ENCODE peak calls at places on chromosomes 7 and 10, in six cellular contexts. F is A549, V is SK-N-SH, A is sigmoid colon, S is K562, X is stomach. M is an unnamed sample. For H3K4me1, the result is how much of the 10 kb centered on the place peaks cover.

GRCh38 chr7:136911362-136911761 is 42.9 kb downstream of the CHRM2 start:
- DNase-seq in F (peak), S (no peak), V (no peak), X (no peak), A (no peak), M (no peak)

GRCh38 chr7:2802082-2802481 is 42.0 kb downstream of the GNA12 start:
- DNase-seq in X (no peak), S (no peak), F (no peak), A (no peak), V (no peak), M (no peak)

GRCh38 chr7:138228119-138228518 is 151.9 kb downstream of the AKR1D1 start:
- DNase-seq in X (no peak), V (no peak), A (no peak), F (no peak), S (no peak), M (no peak)

GRCh38 chr7:73342645-73343044 is 14.7 kb downstream of the FKBP6 start:
- DNase-seq in V (peak), A (no peak), X (peak), S (no peak), F (peak), M (no peak)

GRCh38 chr7:135257790-135258189 is 24.2 kb downstream of the STRA8 start:
- DNase-seq in X (no peak), A (no peak), V (no peak), F (no peak), S (no peak), M (no peak)

GRCh38 chr10:83023647-83024046 is 1115.7 kb upstream of the GHITM start:
- DNase-seq in F (no peak), X (no peak), A (no peak), V (no peak), S (no peak), M (no peak)

GRCh38 chr7:148697256-148697841 is 1.4 kb upstream of the CUL1 start:
- DNase-seq in S (no peak), X (no peak), F (no peak), A (peak), V (peak), M (peak)

GRCh38 chr10:96092999-96093767 is 36.9 kb upstream of the ZNF518A start:
- DNase-seq in F (no peak), S (no peak), A (no peak), X (no peak), V (no peak), M (no peak)

GRCh38 chr10:63922714-63923317 is 401.6 kb downstream of the REEP3 start:
- DNase-seq in S (no peak), X (no peak), A (no peak), F (no peak), V (no peak), M (no peak)

GRCh38 chr7:44284881-44285541 is 40.4 kb downstream of the CAMK2B start:
- DNase-seq in V (peak), F (no peak), S (no peak), A (peak), X (no peak), M (peak)

GRCh38 chr10:29970576-29970975 is 88.8 kb downstream of the JCAD start:
- DNase-seq in A (peak), F (no peak), X (no peak), S (no peak), V (no peak), M (no peak)

GRCh38 chr10:12389154-12389734 is 39.9 kb downstream of the CAMK1D start:
- DNase-seq in V (no peak), X (peak), S (no peak), F (no peak), A (no peak), M (peak)

GRCh38 chr7:81770823-81771222 is 976 bp upstream of the HGF start:
- DNase-seq in S (no peak), F (no peak), X (no peak), A (no peak), V (no peak), M (no peak)

GRCh38 chr7:32206987-32207386 is 136.8 kb upstream of the PDE1C start:
- DNase-seq in A (no peak), V (peak), S (peak), F (peak), X (no peak), M (no peak)

GRCh38 chr7:25025218-25025671 is 45.3 kb upstream of the OSBPL3 start:
- DNase-seq in F (peak), V (no peak), X (no peak), A (no peak), S (no peak), M (no peak)

GRCh38 chr7:25976630-25977029 is 175.4 kb upstream of the NFE2L3 start:
- DNase-seq in V (no peak), X (no peak), F (no peak), A (no peak), S (peak), M (no peak)

GRCh38 chr10:19819419-19820033 is 3.3 kb downstream of the PLXDC2 start:
- DNase-seq in V (peak), X (no peak), A (no peak), S (peak), F (peak), M (peak)

GRCh38 chr10:19826712-19827111 is 10.5 kb downstream of the PLXDC2 start:
- DNase-seq in X (no peak), A (no peak), S (no peak), V (no peak), F (no peak), M (no peak)

GRCh38 chr10:19828278-19829049 is 12.2 kb downstream of the PLXDC2 start:
- DNase-seq in X (no peak), S (no peak), V (no peak), A (peak), F (no peak), M (no peak)

GRCh38 chr10:19825690-19826089 is 9.5 kb downstream of the PLXDC2 start:
- DNase-seq in F (no peak), X (no peak), V (no peak), A (no peak), S (no peak), M (no peak)

GRCh38 chr10:19824397-19825342 is 8.4 kb downstream of the PLXDC2 start:
- DNase-seq in S (no peak), X (no peak), V (peak), F (no peak), A (no peak), M (no peak)
- H3K4me1 ChIP-seq in S (under half), X (under half), V (under half), F (under half), A (under half), M (under half)

GRCh38 chr7:130440527-130441365 is at the start of gene CEP41:
- DNase-seq in F (peak), A (peak), V (peak), S (peak), X (peak), M (peak)
- TF ChIP-seq EP300 in F (no peak), A (no peak), V (peak), S (no peak), X (no peak), M (no peak)

GRCh38 chr7:75887669-75888369 is 9.0 kb downstream of the RHBDD2 start:
- DNase-seq in V (no peak), F (no peak), X (no peak), S (no peak), A (no peak), M (no peak)
- H3K27ac ChIP-seq in V (no peak), F (no peak), X (no peak), S (no peak), A (no peak), M (no peak)

GRCh38 chr7:99561735-99562051 is 3.3 kb downstream of the ZNF655 start:
- DNase-seq in V (no peak), X (no peak), S (no peak), F (no peak), A (no peak), M (no peak)
- H3K4me1 ChIP-seq in V (under half), X (under half), S (under half), F (half or more), A (under half), M (under half)

GRCh38 chr7:56449762-56450161 is 333.5 kb upstream of the NUPR2 start:
- DNase-seq in V (no peak), F (no peak), S (no peak), A (no peak), X (no peak), M (no peak)
- TF ChIP-seq EP300 in V (no peak), F (no peak), S (no peak), A (no peak), X (no peak), M (no peak)

DNA sequence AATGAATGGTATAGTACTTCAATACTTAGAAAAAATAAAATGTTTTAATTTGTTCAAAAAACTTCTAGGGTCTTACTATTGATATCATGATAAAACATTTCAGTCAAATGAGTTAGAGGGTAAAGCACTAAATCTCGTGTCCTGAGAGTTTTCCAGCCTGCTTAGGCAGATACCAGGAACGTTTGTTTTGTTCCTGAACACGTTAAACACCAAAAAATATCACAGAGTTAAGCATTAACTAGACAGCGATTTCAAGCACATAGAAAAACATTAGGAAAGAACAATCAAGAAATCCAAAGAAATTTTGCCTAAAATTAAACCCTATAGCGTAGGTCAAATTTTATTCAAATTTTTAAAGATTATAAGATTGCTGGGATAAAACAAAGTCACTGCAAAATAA is 204.6 kb upstream of the AGR3 start:
- DNase-seq in F (no peak), X (no peak), S (no peak), V (no peak), A (no peak), M (no peak)
- H3K27ac ChIP-seq in F (peak), X (no peak), S (no peak), V (no peak), A (no peak), M (no peak)

GRCh38 chr10:80410122-80410521 is 1.8 kb downstream of the PRXL2A start:
- DNase-seq in S (no peak), F (no peak), X (no peak), V (peak), A (no peak), M (peak)

GRCh38 chr10:80410578-80411145 is 2.3 kb downstream of the PRXL2A start:
- DNase-seq in V (no peak), S (no peak), X (no peak), A (no peak), F (no peak), M (peak)

GRCh38 chr10:80411681-80412230 is 3.4 kb downstream of the PRXL2A start:
- DNase-seq in F (no peak), A (no peak), X (no peak), V (no peak), S (no peak), M (no peak)

GRCh38 chr10:80412521-80412920 is 4.2 kb downstream of the PRXL2A start:
- DNase-seq in S (no peak), V (no peak), A (no peak), F (no peak), X (no peak), M (no peak)

GRCh38 chr10:80411267-80411668 is 2.9 kb downstream of the PRXL2A start:
- DNase-seq in V (peak), X (peak), A (no peak), F (no peak), S (no peak), M (peak)
- H3K4me1 ChIP-seq in V (half or more), X (under half), A (half or more), F (under half), S (under half), M (under half)

DNA sequence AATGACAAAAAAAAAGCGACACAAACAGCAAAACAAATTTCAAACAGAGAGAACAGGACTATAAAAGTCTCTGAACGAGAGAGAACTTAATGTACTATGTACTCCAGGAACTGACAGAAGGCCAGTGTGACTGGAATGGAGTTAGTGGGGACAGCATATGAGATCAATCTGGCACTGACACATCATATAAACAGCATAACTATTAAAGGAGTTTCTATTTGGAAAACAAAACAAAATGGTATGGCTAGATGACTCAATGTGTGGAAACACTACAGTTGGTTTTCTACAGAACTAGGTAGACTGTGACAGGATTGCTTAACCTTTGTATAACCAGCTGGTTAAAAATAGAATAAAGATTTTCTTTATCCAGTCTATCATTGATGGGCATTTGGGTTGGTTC is 232.9 kb upstream of the KAT6B start:
- DNase-seq in X (no peak), V (no peak), F (no peak), S (no peak), A (peak), M (no peak)
- TF ChIP-seq EP300 in X (peak), V (no peak), F (no peak), S (no peak), A (no peak), M (peak)

DNA sequence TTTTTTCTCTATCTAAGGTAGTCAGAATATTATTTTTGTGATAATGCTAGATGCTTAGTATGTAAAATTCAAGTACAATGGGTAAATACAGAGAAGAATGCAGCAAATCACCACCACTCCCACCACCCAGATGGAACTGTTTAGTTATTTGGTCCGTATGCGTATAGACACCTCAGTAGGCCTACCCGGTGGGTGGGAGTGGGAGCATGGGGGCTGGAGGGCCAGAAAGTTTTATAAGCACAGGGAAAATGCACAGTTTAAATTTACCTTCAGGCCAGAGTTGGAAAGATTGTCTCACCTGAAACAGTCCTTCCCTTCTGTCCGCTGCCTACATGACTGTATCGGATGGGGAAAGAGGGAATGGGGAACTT is 15.5 kb downstream of the CHST3 start:
- DNase-seq in S (no peak), F (no peak), V (no peak), X (no peak), A (no peak), M (no peak)
- H3K27ac ChIP-seq in S (no peak), F (no peak), V (no peak), X (peak), A (peak), M (peak)

DNA sequence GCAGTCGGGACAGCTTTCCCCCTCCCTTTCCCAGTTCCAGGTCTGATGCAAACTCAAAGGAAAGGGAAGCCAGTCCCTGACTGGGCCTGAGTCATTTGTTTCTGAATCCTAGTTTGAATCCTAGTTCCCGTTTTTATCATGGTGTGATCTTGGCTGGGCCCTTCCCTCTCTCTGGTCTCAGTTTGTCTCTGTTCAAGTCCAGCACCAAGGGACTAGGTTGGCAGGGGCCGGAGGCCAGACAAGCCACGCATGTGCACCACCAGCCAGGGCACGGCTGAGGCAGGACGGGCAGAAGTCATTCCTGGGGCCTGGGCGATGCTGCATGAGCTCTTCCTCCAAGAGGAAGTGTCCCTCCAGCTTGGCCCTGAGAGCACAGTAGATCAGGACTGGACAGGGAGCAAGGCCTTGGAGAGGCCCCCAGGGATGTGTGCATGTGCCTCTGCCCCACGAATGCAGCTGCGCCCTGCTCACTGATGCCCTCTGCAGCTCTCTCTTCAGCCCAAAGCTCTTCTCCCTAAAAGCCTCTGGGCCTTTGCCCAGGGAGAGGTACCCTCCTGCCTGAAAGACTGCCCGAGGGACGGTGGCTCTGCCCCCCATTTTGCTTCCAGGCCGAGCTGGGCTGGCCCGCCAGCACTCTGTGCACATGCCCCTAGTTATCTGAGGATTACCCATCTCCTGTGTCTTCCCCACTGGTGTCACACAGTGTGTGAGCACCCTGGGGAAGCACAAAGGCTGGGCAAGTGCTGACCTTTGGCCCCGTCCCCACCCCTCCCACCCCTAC is 86.7 kb downstream of the ZMIZ1 start:
- DNase-seq in X (no peak), A (peak), S (no peak), V (no peak), F (no peak), M (no peak)
- H3K4me1 ChIP-seq in X (half or more), A (half or more), S (half or more), V (half or more), F (half or more), M (half or more)

M was measured in transverse colon.